ENCODE peak calls at places on chromosome 9, in eight cellular contexts. B, H, T, Z, Q, L, I and K are unnamed samples.

GRCh38 chr9:109192732-109193361 is 25.8 kb upstream of the FRRS1L start:
- DNase-seq in B (peak), H (peak), T (peak), Z (no peak), Q (no peak), L (peak), I (no peak), K (no peak)

GRCh38 chr9:107246259-107247254 is 36.5 kb upstream of the RAD23B start:
- DNase-seq in B (no peak), H (no peak), T (peak), Z (no peak), Q (no peak), L (peak), I (no peak), K (peak)

GRCh38 chr9:94772654-94773303 is 46.3 kb downstream of the AOPEP start:
- DNase-seq in B (no peak), H (peak), T (no peak), Z (no peak), Q (no peak), L (no peak), I (no peak), K (no peak)

GRCh38 chr9:116193636-116194035 is 40.0 kb downstream of the PAPPA start:
- DNase-seq in B (peak), H (no peak), T (no peak), Z (peak), Q (no peak), L (no peak), I (no peak), K (no peak)

GRCh38 chr9:37617837-37618236 is 25.4 kb upstream of the TOMM5 start:
- DNase-seq in B (peak), H (no peak), T (no peak), Z (no peak), Q (no peak), L (no peak), I (no peak), K (no peak)

GRCh38 chr9:27194401-27195091 is 85.5 kb downstream of the TEK start:
- DNase-seq in B (peak), H (no peak), T (no peak), Z (peak), Q (no peak), L (no peak), I (no peak), K (no peak)

GRCh38 chr9:105633373-105633772 is 28.9 kb upstream of the TAL2 start:
- DNase-seq in B (no peak), H (no peak), T (no peak), Z (peak), Q (no peak), L (no peak), I (no peak), K (no peak)

GRCh38 chr9:132128191-132128590 is 33.7 kb upstream of the NTNG2 start:
- DNase-seq in B (no peak), H (no peak), T (no peak), Z (no peak), Q (no peak), L (no peak), I (no peak), K (no peak)

GRCh38 chr9:136314056-136314416 is 10.1 kb upstream of the CCDC187 start:
- DNase-seq in B (no peak), H (no peak), T (no peak), Z (no peak), Q (no peak), L (no peak), I (no peak), K (no peak)

GRCh38 chr9:134983094-134983493 is 65.4 kb upstream of the FCN1 start:
- DNase-seq in B (peak), H (no peak), T (peak), Z (no peak), Q (no peak), L (peak), I (peak), K (peak)

GRCh38 chr9:105672711-105673234 is 10.5 kb downstream of the TAL2 start:
- DNase-seq in B (no peak), H (no peak), T (no peak), Z (no peak), Q (no peak), L (peak), I (no peak), K (peak)

GRCh38 chr9:26745111-26745510 is 147.5 kb downstream of the CAAP1 start:
- DNase-seq in B (no peak), H (no peak), T (no peak), Z (no peak), Q (no peak), L (no peak), I (no peak), K (no peak)

GRCh38 chr9:131739192-131739961 is 499 bp downstream of the RAPGEF1 start:
- DNase-seq in B (peak), H (no peak), T (peak), Z (no peak), Q (peak), L (peak), I (peak), K (peak)

GRCh38 chr9:129489838-129490582 is 130.9 kb downstream of the C9orf50 start:
- DNase-seq in B (peak), H (no peak), T (peak), Z (no peak), Q (peak), L (no peak), I (peak), K (no peak)

GRCh38 chr9:68951879-68952659 is 61.8 kb downstream of the PRKACG start:
- DNase-seq in B (no peak), H (no peak), T (no peak), Z (no peak), Q (no peak), L (no peak), I (no peak), K (peak)

GRCh38 chr9:9387511-9388115 is 1225.2 kb downstream of the PTPRD start:
- DNase-seq in B (no peak), H (no peak), T (no peak), Z (no peak), Q (no peak), L (no peak), I (no peak), K (no peak)

GRCh38 chr9:105238302-105238701 is 6.1 kb upstream of the SLC44A1 start:
- DNase-seq in B (no peak), H (no peak), T (peak), Z (no peak), Q (no peak), L (no peak), I (no peak), K (no peak)